ENCODE peak calls at places on chromosomes 3 and 15, in seven cellular contexts. H is GM12865, Q is PC-9, W is dorsolateral prefrontal cortex, S is heart left ventricle, L is mucosa of descending colon, I is astrocyte. V is an unnamed sample.

GRCh38 chr3:30539772-30540171 is 66.6 kb upstream of the TGFBR2 start:
- DNase-seq in H (no peak), Q (peak), W (no peak), S (no peak), L (no peak), I (peak), V (no peak)

GRCh38 chr3:30664884-30665283 is 58.5 kb downstream of the TGFBR2 start:
- DNase-seq in H (no peak), Q (no peak), W (no peak), S (no peak), L (no peak), I (no peak), V (no peak)

GRCh38 chr3:20074226-20075063 is 34.2 kb downstream of the KAT2B start:
- DNase-seq in H (no peak), Q (no peak), W (no peak), S (no peak), L (no peak), I (no peak), V (no peak)

GRCh38 chr3:185049710-185050109 is 103.2 kb downstream of the C3orf70 start:
- DNase-seq in H (no peak), Q (no peak), W (no peak), S (no peak), L (no peak), I (no peak), V (no peak)

GRCh38 chr3:186669378-186670084 is 3.7 kb downstream of the HRG start:
- DNase-seq in H (peak), Q (peak), W (no peak), S (no peak), L (no peak), I (no peak), V (no peak)

GRCh38 chr3:98449606-98450193 is 13.3 kb upstream of the OR5K1 start:
- DNase-seq in H (peak), Q (no peak), W (no peak), S (no peak), L (no peak), I (no peak), V (no peak)

GRCh38 chr15:65902373-65902772 is 33.1 kb downstream of the RAB11A start:
- DNase-seq in H (peak), Q (peak), W (no peak), S (peak), L (peak), I (no peak), V (peak)

GRCh38 chr3:11059090-11059798 is 66.7 kb downstream of the SLC6A1 start:
- DNase-seq in H (peak), Q (peak), W (peak), S (peak), L (peak), I (peak), V (no peak)

GRCh38 chr15:38709196-38709595 is 144.6 kb upstream of the RASGRP1 start:
- DNase-seq in H (no peak), Q (no peak), W (no peak), S (no peak), L (no peak), I (no peak), V (peak)

GRCh38 chr3:194769020-194769643 is 83.4 kb downstream of the FAM43A start:
- DNase-seq in H (peak), Q (peak), W (peak), S (peak), L (peak), I (peak), V (peak)

GRCh38 chr3:56788506-56788905 is 13.2 kb downstream of the ARHGEF3 start:
- DNase-seq in H (no peak), Q (no peak), W (no peak), S (no peak), L (no peak), I (no peak), V (no peak)

GRCh38 chr3:8784676-8785435 is 15.4 kb upstream of the OXTR start:
- DNase-seq in H (no peak), Q (no peak), W (no peak), S (no peak), L (no peak), I (no peak), V (no peak)

GRCh38 chr3:44055951-44056350 is 185.7 kb upstream of the TOPAZ1 start:
- DNase-seq in H (no peak), Q (no peak), W (no peak), S (no peak), L (no peak), I (peak), V (no peak)

GRCh38 chr3:125073506-125073905 is 17.7 kb upstream of the HEG1 start:
- DNase-seq in H (no peak), Q (no peak), W (no peak), S (no peak), L (no peak), I (no peak), V (no peak)

GRCh38 chr3:187025656-187026320 is 95.5 kb downstream of the ST6GAL1 start:
- DNase-seq in H (peak), Q (no peak), W (no peak), S (no peak), L (no peak), I (no peak), V (no peak)

GRCh38 chr3:65500398-65501306 is 538.1 kb downstream of the MAGI1 start:
- DNase-seq in H (no peak), Q (no peak), W (no peak), S (no peak), L (no peak), I (peak), V (no peak)

GRCh38 chr15:59157398-59157797 is 49.2 kb upstream of the LDHAL6B start:
- DNase-seq in H (no peak), Q (no peak), W (no peak), S (no peak), L (no peak), I (no peak), V (no peak)

GRCh38 chr15:59158701-59159034 is 48.0 kb upstream of the LDHAL6B start:
- DNase-seq in H (no peak), Q (no peak), W (no peak), S (no peak), L (no peak), I (no peak), V (peak)

GRCh38 chr15:59159210-59159609 is 47.4 kb upstream of the LDHAL6B start:
- DNase-seq in H (no peak), Q (no peak), W (no peak), S (no peak), L (no peak), I (no peak), V (no peak)

GRCh38 chr15:59157840-59158700 is 48.6 kb upstream of the LDHAL6B start:
- DNase-seq in H (no peak), Q (no peak), W (no peak), S (no peak), L (no peak), I (no peak), V (peak)

GRCh38 chr15:59160880-59161593 is 45.6 kb upstream of the LDHAL6B start:
- DNase-seq in H (peak), Q (no peak), W (peak), S (no peak), L (no peak), I (no peak), V (no peak)
- TF ChIP-seq CTCF in H (peak), Q (peak), W (peak), S (peak), L (no peak), I (peak), V (peak)

DNA sequence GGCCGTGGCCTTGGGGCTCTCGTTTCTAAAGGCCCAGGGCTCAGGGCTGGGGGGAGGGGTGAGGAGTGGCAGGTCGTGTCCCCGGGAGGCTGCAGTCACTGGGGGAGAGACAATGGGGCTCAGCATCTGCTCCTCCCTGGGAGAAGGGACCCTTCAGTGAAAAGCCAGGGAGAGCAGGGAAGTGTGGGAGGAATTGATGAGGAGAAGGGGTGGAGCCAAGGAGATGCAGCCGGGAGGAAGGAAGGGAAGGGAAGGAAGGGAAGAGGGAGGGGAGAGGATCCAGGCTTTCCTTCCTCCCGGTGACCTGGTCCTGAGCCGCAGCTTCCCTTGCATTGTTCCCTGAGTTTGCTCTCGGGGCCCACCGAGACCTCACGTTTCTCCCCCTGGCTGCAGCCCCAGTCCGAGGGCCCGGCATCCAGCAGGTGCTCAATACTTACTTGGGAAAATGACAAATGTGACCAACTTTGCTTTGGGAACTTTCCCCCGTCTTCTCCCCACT is 1.4 kb upstream of the ZNF710 start:
- DNase-seq in H (no peak), Q (no peak), W (no peak), S (peak), L (peak), I (peak), V (no peak)
- H3K4me3 ChIP-seq in H (no peak), Q (no peak), W (peak), S (peak), L (no peak), I (peak), V (no peak)

DNA sequence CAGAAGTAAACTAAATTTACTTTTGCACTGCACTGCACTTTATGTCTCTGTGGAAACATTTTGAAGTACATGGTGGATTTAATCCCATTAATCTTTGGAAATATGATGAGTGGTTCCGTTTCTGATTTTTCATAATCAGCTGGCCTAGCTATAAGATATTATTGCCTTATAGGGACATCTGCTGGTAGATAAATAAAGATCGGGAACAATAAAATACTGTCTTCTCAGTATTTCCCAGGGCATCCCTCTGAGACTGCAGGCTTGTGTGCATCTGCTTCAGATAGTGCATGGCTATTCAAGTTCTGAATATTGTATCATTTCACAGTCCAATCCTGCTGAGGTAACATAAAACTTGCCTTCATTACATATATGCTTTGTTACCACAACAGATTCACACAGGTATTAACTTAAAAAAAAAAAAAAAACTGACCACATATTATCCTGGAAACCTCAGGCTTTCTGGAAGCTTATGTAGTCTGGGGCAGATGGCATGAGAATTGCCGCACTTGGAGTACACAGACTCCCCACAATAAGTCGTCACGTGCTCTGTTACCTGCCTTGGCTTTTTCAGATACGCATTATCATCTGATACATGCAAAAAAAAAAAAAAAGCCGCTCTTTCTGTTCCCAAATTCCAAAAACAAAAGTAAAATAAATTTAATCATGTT is 330.8 kb upstream of the AGTR1 start:
- DNase-seq in H (peak), Q (no peak), W (no peak), S (no peak), L (no peak), I (no peak), V (no peak)
- TF ChIP-seq CTCF in H (peak), Q (no peak), W (peak), S (no peak), L (no peak), I (peak), V (peak)

GRCh38 chr15:40097096-40097967 is 11.3 kb downstream of the BMF start:
- DNase-seq in H (peak), Q (no peak), W (no peak), S (no peak), L (no peak), I (no peak), V (no peak)
- H3K4me3 ChIP-seq in H (peak), Q (no peak), W (no peak), S (no peak), L (no peak), I (no peak), V (no peak)

GRCh38 chr3:69129531-69129930 is 7.1 kb upstream of the LMOD3 start:
- DNase-seq in H (no peak), Q (no peak), W (no peak), S (no peak), L (no peak), I (no peak), V (no peak)
- TF ChIP-seq CTCF in H (no peak), Q (no peak), W (no peak), S (no peak), L (no peak), I (no peak), V (no peak)

DNA sequence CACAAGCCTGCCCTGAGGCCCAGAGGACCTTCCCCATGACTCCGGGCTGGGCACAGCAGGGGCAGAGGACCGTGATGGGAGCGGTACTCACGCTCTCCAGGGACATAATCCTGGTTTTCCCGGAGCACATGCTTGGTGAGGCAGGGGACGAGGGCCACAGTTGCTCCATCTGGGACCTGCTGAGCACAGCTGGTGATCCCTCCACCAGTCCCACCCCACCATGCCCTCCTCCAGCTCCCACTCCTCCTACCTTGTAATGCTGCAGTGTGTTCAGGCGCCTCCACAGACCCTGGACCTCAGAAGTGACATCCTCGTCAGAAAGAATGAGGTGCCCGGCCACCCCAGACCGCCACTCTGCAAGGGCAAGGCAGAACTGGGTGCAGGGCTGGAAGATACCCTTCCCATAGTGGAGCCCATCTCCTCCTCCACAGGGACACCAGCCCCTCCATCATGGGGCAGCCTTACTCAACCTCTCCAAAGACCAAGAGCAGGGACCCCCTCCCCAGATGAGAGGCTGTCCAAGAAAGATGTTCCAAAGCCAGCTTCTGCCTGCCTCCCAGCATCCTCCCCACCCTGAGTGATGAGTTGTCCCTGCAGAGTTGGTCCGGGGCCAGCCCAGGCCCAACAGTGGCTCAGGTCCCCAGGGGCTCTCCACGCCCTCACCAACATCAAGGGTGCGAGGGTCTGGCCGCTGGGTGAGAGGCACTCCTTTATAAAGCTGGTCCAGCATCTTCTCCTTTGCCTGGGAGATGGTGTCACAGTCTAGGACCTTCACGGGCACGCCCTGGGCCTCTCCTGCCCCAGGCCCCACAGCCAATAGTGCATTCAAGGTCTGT is 19.5 kb downstream of the PLXNB1 start:
- DNase-seq in H (no peak), Q (no peak), W (no peak), S (peak), L (peak), I (no peak), V (no peak)
- H3K4me3 ChIP-seq in H (no peak), Q (no peak), W (no peak), S (no peak), L (no peak), I (no peak), V (no peak)

DNA sequence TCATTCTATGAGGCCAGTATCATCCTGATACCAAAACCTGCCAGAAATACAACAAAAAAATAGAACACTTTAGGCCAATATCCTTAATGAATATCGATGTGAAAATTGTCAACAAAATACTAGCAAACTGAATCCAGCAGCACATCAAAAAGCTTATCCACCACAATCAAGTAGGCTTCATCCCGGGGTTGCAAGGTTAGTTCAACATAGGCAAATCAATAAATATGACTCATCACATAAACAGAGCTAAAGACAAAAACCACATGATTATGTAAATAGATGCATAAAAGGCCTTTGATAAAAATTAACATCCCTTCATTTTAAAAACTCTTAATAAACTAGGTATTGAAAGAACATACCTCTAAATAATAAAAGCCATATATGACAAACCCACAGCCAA is 403.2 kb upstream of the AZI2 start:
- DNase-seq in H (no peak), Q (no peak), W (no peak), S (no peak), L (no peak), I (no peak), V (no peak)
- TF ChIP-seq CTCF in H (no peak), Q (no peak), W (no peak), S (no peak), L (no peak), I (no peak), V (no peak)

DNA sequence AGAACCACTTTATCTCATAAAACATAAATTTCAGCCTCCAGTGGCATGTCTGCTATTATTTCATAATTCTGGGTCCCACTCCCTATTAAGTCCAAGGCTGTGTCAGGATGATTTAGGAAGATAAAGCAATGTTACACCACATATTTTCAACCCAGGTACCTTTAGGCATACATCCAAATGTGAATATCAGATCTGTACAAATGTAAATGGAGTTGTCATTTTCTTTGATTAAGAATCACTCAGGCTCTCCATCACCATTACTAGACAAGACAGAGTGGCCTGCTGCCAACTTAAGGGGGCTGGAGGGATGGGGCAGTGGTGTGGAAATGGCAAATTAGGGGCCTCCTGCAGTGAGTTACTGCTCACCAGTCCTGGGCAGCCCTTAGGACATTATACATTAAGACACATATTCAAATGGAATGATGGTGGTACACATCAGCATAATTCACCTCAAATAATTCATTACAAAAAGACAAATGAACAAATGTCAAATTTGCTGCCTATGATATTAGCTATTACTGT is 211.0 kb downstream of the TNIK start:
- DNase-seq in H (no peak), Q (no peak), W (no peak), S (no peak), L (no peak), I (no peak), V (no peak)
- H3K4me3 ChIP-seq in H (peak), Q (no peak), W (no peak), S (no peak), L (no peak), I (no peak), V (no peak)

GRCh38 chr15:78507831-78508160 is 419 bp downstream of the HYKK start:
- DNase-seq in H (no peak), Q (no peak), W (no peak), S (no peak), L (no peak), I (no peak), V (no peak)

GRCh38 chr15:78508272-78508671 is 895 bp downstream of the HYKK start:
- DNase-seq in H (no peak), Q (no peak), W (no peak), S (no peak), L (peak), I (no peak), V (no peak)

GRCh38 chr15:78502641-78503040 is 4.7 kb upstream of the HYKK start:
- DNase-seq in H (no peak), Q (no peak), W (no peak), S (no peak), L (no peak), I (no peak), V (no peak)

GRCh38 chr15:78509726-78510312 is 2.4 kb downstream of the HYKK start:
- DNase-seq in H (peak), Q (no peak), W (no peak), S (no peak), L (no peak), I (no peak), V (no peak)

GRCh38 chr15:78506971-78507830 is at the start of gene HYKK:
- DNase-seq in H (peak), Q (peak), W (peak), S (peak), L (peak), I (peak), V (peak)
- TF ChIP-seq CTCF in H (peak), Q (no peak), W (peak), S (peak), L (no peak), I (no peak), V (peak)

GRCh38 chr15:25068696-25069095 is 113.9 kb downstream of the SNRPN start:
- DNase-seq in H (no peak), Q (no peak), W (no peak), S (peak), L (no peak), I (no peak), V (no peak)
- H3K4me3 ChIP-seq in H (no peak), Q (no peak), W (no peak), S (no peak), L (no peak), I (no peak), V (no peak)